ENCODE peak calls at places on chromosomes 12 and 14, in four cellular contexts. R, B, D and Z are unnamed samples.
A peak's percentile ranks its signal among the peaks of the same experiment; 100 is the strongest.

GRCh38 chr14:96409701-96410100 is 17.8 kb downstream of the AK7 start:
- DNase-seq in R (no peak), B (no peak), D (no peak), Z (no peak)

GRCh38 chr14:50943261-50943942 is 881 bp downstream of the PYGL start:
- DNase-seq in R (peak; percentile 48), B (peak; percentile 58), D (no peak), Z (no peak)

GRCh38 chr12:90945070-90945649 is 9.8 kb downstream of the CCER1 start:
- DNase-seq in R (no peak), B (no peak), D (no peak), Z (no peak)

GRCh38 chr14:65791551-65791981 is 379.0 kb downstream of the FUT8 start:
- DNase-seq in R (no peak), B (no peak), D (no peak), Z (no peak)

GRCh38 chr14:94392510-94392935 is 4.1 kb upstream of the SERPINA1 start:
- DNase-seq in R (peak; percentile 50), B (no peak), D (no peak), Z (no peak)

GRCh38 chr14:54722791-54723432 is 156.0 kb downstream of the SAMD4A start:
- DNase-seq in R (no peak), B (no peak), D (no peak), Z (no peak)

GRCh38 chr12:69161835-69162234 is 77.5 kb upstream of the CPSF6 start:
- DNase-seq in R (no peak), B (no peak), D (no peak), Z (no peak)

GRCh38 chr12:98053202-98053601 is 462.2 kb upstream of the TMPO start:
- DNase-seq in R (no peak), B (no peak), D (no peak), Z (no peak)

DNA sequence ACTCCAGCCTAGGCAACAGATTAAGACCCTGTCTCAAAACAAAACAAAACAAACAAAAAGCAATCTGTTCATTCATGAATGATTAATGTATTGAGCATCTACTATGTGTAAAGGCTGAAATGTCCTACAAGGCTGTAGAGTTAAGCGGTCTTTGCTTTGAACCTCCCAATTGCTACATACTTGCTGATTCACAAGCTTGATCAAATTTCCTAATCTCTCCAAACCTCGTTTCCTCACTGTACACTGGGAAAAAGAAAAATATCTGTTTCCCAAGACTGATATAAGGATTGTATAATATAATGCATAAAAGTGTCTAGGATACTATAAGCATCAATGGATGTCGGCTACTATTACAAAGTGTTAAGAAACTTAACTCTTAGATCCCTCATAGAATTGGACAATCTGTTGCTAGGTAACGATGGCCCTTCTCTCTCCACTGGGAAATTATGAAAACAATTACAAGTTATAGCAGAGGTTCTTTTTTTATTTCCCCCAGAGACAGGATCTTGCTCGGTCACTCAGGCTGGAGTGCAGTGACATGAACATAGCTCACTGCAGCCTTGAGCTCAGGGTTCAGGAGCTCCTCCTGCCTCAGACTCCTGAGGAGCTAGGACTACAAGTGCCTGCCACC is 8.0 kb upstream of the RILPL2 start:
- DNase-seq in R (no peak), B (no peak), D (no peak), Z (no peak)
- H3K27ac ChIP-seq in R (no peak overlapping the region), B (peak overlapping the region; percentile 53), D (no peak overlapping the region), Z (no peak overlapping the region)

GRCh38 chr14:77187649-77188012 is 6.0 kb downstream of the TMEM63C start:
- DNase-seq in R (no peak), B (no peak), D (no peak), Z (no peak)
- H3K27me3 ChIP-seq in R (no peaks in the 10 kb centered on the region), B (peaks cover 11% of the 10 kb centered on the region), D (peaks cover 12% of the 10 kb centered on the region), Z (no peaks in the 10 kb centered on the region)

DNA sequence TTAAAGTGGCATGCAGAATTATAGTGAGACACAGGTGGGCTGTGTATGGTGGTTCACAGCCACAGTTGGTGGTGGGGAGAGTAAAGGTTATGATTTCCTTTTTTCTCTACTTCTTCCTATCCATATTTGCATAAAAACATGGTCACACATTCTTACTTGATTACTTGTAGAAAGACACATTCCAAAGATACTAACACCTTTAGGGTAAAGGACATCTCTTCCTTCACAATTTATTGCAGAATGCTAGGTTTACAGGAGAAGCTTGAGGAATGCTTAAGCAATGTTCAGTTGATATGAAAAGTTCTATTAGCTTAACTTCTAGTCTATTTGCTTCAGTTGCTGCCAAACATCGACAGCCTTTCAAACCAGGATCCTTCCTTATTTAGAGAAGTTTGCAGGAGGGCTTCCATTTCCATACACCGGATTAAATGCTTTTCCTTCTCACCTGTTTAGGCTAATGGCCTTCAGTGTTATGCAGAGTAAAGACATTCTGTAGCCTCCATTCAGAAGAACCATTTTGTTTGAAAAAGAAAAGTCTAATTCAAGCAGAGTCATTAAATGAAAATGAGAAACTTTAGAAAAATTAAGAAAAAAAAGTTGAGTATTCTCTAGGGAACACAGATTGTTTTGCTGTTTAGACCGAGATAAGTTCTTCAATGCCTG is 2.6 kb upstream of the PHC1 start:
- DNase-seq in R (no peak), B (no peak), D (no peak), Z (no peak)
- H3K27ac ChIP-seq in R (no peak overlapping the region), B (no peak overlapping the region), D (no peak overlapping the region), Z (no peak overlapping the region)

GRCh38 chr12:21580748-21581495 is 23.7 kb downstream of the GYS2 start:
- DNase-seq in R (no peak), B (no peak), D (no peak), Z (no peak)

GRCh38 chr12:21585485-21585884 is 19.2 kb downstream of the GYS2 start:
- DNase-seq in R (no peak), B (no peak), D (no peak), Z (no peak)

DNA sequence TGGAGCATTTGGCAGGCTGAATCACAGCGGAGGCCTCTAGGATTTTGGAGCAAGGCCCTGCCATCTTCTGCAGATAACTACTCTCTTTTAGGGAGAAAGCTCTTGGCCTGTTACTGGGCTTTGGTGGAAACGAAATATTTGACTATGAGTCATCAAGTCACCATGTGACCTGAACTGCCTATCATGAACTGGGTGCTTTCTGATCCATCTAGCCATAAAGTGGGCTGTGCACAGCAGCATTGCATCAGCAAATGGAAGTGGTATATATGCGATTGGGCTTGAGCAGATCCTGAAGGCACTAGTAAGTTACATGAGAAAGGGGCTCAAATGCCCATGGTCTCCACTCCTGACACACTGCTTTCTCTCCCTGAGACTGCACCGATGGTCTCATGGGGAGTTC is 21.1 kb downstream of the GYS2 start:
- DNase-seq in R (no peak), B (no peak), D (no peak), Z (no peak)
- H3K27me3 ChIP-seq in R (no peaks in the 10 kb centered on the region), B (no peaks in the 10 kb centered on the region), D (no peaks in the 10 kb centered on the region), Z (no peaks in the 10 kb centered on the region)

GRCh38 chr12:122406701-122407154 is 15.7 kb downstream of the CLIP1 start:
- DNase-seq in R (no peak), B (no peak), D (no peak), Z (no peak)
- H3K27ac ChIP-seq in R (no peak overlapping the region), B (peak overlapping the region; percentile 89), D (no peak overlapping the region), Z (no peak overlapping the region)

GRCh38 chr12:75209782-75210138 is at the start of gene KCNC2:
- DNase-seq in R (no peak), B (no peak), D (no peak), Z (no peak)
- H3K27me3 ChIP-seq in R (no peaks in the 10 kb centered on the region), B (peaks cover 47% of the 10 kb centered on the region), D (peaks cover 55% of the 10 kb centered on the region), Z (peaks cover 23% of the 10 kb centered on the region)